ENCODE peak calls at places on chromosomes 5 and 9, in five cellular contexts. Y is sigmoid colon, A is breast epithelium, X is HepG2, E is prostate gland. K is an unnamed sample.

GRCh38 chr9:13607746-13608445 is 328.4 kb upstream of the MPDZ start:
- DNase-seq in A (no peak), X (no peak), E (peak), Y (no peak), K (no peak)

GRCh38 chr5:54761213-54761701 is 224.1 kb downstream of the ESM1 start:
- DNase-seq in A (no peak), X (no peak), Y (peak), E (no peak), K (no peak)

GRCh38 chr5:56099346-56099745 is 104.6 kb upstream of the IL6ST start:
- DNase-seq in Y (no peak), X (peak), A (no peak), E (no peak), K (no peak)

GRCh38 chr9:105024529-105024928 is 96.6 kb upstream of the ABCA1 start:
- DNase-seq in Y (no peak), A (no peak), X (no peak), E (no peak), K (no peak)

GRCh38 chr9:115114084-115114483 is 3.9 kb downstream of the TNC start:
- DNase-seq in A (no peak), Y (no peak), X (no peak), E (no peak), K (no peak)

GRCh38 chr5:61587120-61587519 is 255.1 kb downstream of the ZSWIM6 start:
- DNase-seq in X (no peak), A (no peak), Y (no peak), E (no peak), K (no peak)

GRCh38 chr5:31096238-31096865 is 97.1 kb upstream of the CDH6 start:
- DNase-seq in Y (no peak), A (no peak), E (no peak), X (no peak), K (no peak)

GRCh38 chr5:112329429-112330090 is 89.5 kb downstream of the EPB41L4A start:
- DNase-seq in E (peak), A (no peak), Y (no peak), X (no peak), K (peak)

GRCh38 chr5:1514027-1514818 is 9.5 kb downstream of the LPCAT1 start:
- DNase-seq in E (no peak), X (no peak), Y (peak), A (no peak), K (no peak)

GRCh38 chr5:154618696-154619095 is 136.5 kb upstream of the LARP1 start:
- DNase-seq in X (no peak), Y (no peak), A (no peak), E (no peak), K (no peak)

GRCh38 chr5:42021923-42022322 is 96.8 kb downstream of the FBXO4 start:
- DNase-seq in A (no peak), Y (no peak), E (no peak), X (no peak), K (no peak)

GRCh38 chr9:9751996-9752395 is 860.8 kb downstream of the PTPRD start:
- DNase-seq in X (no peak), Y (no peak), A (no peak), E (no peak), K (no peak)

GRCh38 chr5:12952409-12952808 is 992.1 kb downstream of the DNAH5 start:
- DNase-seq in Y (no peak), E (no peak), X (no peak), A (no peak), K (no peak)

GRCh38 chr5:149235841-149236240 is 35.8 kb upstream of the AFAP1L1 start:
- DNase-seq in Y (no peak), E (no peak), A (no peak), X (no peak), K (no peak)

GRCh38 chr5:132734687-132735086 is 2.7 kb downstream of the KIF3A start:
- DNase-seq in Y (no peak), X (no peak), A (no peak), E (no peak), K (no peak)

GRCh38 chr5:132739232-132739631 is 1.9 kb upstream of the KIF3A start:
- DNase-seq in X (no peak), A (no peak), E (no peak), Y (no peak), K (no peak)

GRCh38 chr5:132737982-132738770 is 830 bp upstream of the KIF3A start:
- DNase-seq in E (no peak), X (no peak), Y (no peak), A (no peak), K (no peak)

GRCh38 chr5:132733499-132734148 is 3.7 kb downstream of the KIF3A start:
- DNase-seq in X (no peak), Y (no peak), E (no peak), A (no peak), K (no peak)

DNA sequence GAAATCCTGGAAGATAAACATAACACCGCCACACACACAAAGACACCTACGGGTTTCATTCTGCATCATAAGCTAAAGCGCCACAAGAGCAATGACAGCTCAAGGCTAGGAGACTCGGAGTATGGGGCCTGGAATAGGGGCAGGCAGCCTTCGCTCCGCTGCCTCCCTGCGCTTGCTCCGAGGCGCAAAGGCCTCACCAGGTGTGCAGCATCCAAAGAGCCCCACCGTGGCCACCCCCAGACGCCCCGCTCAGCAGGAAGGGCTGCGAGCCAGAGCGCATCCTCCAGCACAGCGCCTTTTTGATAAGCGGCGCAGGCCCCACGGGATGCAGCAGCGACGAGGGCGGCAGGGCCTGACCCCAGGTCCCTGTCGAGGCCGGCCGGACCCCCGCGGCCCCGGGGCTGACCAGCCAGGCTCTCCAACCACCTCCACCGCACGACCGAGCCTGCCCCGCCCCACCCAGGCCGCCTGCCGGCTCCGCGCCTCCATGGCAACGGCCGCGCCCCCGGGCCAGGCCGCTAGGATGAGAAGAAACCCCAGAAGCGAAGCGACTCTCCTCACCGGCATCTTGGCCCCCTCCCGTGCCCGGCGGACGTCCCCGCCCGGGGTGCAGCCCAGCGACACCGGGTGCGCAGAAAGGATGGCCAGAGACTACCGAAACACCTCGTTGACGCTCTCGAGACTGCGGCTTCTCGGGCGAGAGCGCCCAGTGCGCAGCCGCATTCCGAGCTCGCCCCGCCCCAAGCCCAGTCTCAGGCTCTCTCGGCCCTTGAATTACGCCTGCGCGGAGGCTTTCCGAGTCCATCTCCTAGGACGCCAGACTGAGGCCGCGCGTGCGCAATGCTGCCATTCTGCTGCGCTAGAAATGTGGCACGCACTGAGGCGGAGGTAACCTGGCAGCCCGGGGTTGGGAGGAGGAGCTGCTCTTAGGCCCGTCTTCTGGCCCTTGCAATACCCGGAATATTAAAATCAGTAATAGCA is at the start of gene KIF3A:
- DNase-seq in E (peak), X (peak), Y (peak), A (peak), K (peak)
- TF ChIP-seq POLR2AphosphoS5 in E (peak), X (peak), Y (peak), A (peak), K (peak)

DNA sequence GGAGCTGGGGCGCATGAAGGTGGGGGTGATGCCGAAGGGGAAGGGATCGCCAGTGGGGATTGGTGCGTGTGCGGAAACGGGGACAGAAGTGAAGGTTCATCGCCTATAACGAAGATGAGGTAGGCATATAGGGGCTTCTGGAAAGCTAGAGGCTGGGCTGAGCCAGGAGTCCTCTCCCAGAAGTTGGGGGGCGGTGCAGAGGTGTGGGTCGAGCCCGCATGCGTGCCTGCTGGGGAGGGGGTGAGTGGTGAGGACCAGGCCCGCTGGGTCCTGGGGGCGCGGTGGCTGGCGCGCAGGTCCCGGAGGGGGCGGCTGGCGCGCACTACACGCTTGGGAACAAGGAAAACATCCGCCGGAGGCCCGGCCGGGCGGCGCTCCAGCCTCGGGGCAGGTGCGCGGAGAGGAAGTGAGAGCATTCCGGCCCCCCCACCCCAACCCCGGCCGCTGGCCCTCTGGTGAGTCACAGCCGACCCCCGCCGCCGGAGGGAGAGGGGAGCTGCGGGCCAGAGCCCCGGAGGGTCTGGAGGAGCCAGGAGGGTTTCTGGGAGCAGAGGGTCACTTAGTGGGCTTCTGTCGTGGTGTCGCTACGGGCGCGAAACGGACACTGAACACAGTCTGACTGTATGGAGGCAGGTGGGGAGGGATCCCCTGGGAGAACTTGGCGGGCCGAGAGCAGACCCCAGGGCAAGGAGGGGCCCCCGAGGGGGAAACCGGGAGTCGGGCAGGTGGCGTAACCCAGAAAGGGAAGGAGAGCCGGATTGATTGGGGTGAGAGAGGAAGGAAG is 2.9 kb upstream of the MSMP start:
- DNase-seq in Y (peak), E (peak), X (peak), A (peak), K (peak)
- TF ChIP-seq POLR2A in Y (no peak), E (no peak), X (peak), A (no peak), K (no peak)

DNA sequence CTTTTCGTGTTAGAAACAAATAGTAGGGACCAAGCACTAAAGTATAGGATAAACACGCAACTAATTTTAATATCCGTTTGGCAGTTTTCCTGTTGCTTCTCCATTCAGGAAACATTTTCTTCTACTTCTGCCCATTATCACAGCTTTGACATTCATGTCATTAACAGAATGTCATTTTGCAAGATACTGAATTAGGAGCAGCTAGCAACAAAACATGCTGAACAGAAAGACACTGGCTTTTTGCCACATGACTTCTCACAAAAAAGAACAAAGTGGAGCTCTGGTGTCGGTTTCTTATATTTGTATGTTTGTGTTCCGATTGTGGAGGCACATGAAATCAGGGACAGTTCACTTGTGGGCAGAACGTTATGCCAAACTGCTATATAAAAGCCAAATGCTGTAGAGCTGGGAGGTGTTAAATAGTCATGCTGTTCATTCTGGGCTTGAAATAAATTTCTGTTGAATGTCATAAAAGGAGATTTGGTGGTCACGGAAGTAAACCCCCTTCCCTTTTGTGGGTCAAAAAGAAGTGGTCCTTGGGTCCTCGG is 153.9 kb downstream of the CD180 start:
- DNase-seq in E (no peak), Y (no peak), X (no peak), A (no peak), K (no peak)
- TF ChIP-seq POLR2AphosphoS5 in E (no peak), Y (no peak), X (no peak), A (no peak), K (no peak)

DNA sequence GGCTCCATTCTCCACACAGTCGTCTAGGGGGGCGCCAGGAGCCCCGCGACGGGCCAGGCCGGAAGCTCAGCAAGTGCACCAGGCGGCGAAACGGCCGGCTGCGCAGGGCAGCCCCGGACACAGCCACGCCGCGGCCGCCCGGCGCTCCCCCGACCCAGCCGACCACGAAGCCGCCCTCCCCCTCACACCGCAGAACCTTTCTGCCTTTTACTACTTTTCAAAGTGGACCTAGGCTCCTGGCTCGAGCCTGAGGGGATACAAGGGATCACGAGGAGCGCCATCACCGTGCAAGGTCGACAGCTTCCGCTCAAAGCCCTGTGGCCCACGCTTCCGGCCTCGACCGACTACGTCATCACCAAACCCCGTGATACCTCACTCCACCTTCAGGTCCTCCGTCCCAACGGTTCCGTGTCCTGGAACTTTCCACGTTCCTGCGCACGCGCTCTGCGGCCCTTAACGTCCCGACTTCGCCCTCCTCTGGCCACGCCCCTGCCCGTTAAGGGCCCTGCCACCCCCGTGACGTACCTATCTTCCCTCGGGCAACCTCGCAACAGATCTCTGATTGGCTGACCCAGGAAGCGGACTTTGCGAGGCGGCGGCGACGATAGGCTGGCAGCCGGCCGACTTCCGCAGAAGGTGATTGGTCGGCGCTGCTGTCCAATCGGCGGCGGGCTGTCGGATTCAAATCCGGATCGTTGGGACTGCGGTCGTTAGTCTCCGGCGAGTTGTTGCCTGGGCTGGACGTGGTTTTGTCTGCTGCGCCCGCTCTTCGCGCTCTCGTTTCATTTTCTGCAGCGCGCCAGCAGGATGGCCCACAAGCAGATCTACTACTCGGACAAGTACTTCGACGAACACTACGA is at the start of gene CKS2:
- DNase-seq in A (peak), E (peak), X (peak), Y (peak), K (peak)
- TF ChIP-seq POLR2A in A (peak), E (peak), X (peak), Y (peak), K (peak)